ENCODE peak calls at places on chromosomes 3 and 15, in six cellular contexts. D, I, F, B, L and Y are unnamed samples. For H3K4me1, the result is how much of the 10 kb centered on the place peaks cover.

GRCh38 chr3:15498461-15499214 is 22.9 kb downstream of the COLQ start:
- DNase-seq in D (no peak), I (no peak), B (no peak), F (no peak), L (no peak), Y (no peak)

GRCh38 chr3:86793786-86794185 is 197.2 kb downstream of the VGLL3 start:
- DNase-seq in F (peak), L (no peak), B (no peak), I (peak), D (no peak), Y (peak)

GRCh38 chr3:23807161-23808015 is 1.6 kb downstream of the UBE2E1 start:
- DNase-seq in I (no peak), D (no peak), L (no peak), F (no peak), B (peak), Y (no peak)

GRCh38 chr3:197750863-197751737 is 1.4 kb downstream of the FYTTD1 start:
- DNase-seq in L (no peak), I (no peak), D (no peak), B (no peak), F (no peak), Y (no peak)

GRCh38 chr15:81573098-81573746 is 199.2 kb upstream of the TMC3 start:
- DNase-seq in B (no peak), F (no peak), L (no peak), I (no peak), D (no peak), Y (no peak)

GRCh38 chr3:124206225-124206624 is 214.3 kb upstream of the ROPN1 start:
- DNase-seq in D (no peak), I (no peak), L (no peak), F (no peak), B (no peak), Y (no peak)

GRCh38 chr3:159821148-159821547 is 167.5 kb upstream of the IL12A start:
- DNase-seq in L (no peak), I (no peak), D (no peak), F (no peak), B (no peak), Y (no peak)

GRCh38 chr3:42175841-42176240 is 84.7 kb downstream of the TRAK1 start:
- DNase-seq in F (no peak), B (no peak), I (no peak), L (no peak), D (no peak), Y (no peak)

GRCh38 chr3:37863949-37864822 is 2.5 kb downstream of the CTDSPL start:
- DNase-seq in L (no peak), F (peak), B (no peak), I (no peak), D (no peak), Y (no peak)

GRCh38 chr15:48671381-48672022 is 26.0 kb upstream of the FBN1 start:
- DNase-seq in B (peak), L (no peak), I (no peak), F (no peak), D (no peak), Y (no peak)

GRCh38 chr3:115072265-115073008 is 74.7 kb downstream of the ZBTB20 start:
- DNase-seq in D (peak), I (no peak), B (no peak), L (no peak), F (no peak), Y (no peak)

GRCh38 chr3:169218314-169218983 is 445.1 kb downstream of the MECOM start:
- DNase-seq in I (no peak), L (no peak), B (peak), D (peak), F (peak), Y (peak)

GRCh38 chr3:177358085-177358967 is 161.0 kb upstream of the TBL1XR1 start:
- DNase-seq in I (no peak), F (peak), L (peak), D (peak), B (peak), Y (no peak)

GRCh38 chr3:126557415-126557745 is 1.4 kb downstream of the C3orf22 start:
- DNase-seq in I (no peak), B (no peak), L (no peak), F (no peak), D (no peak), Y (no peak)

GRCh38 chr15:60740787-60741354 is 261.9 kb upstream of the ICE2 start:
- DNase-seq in L (no peak), F (peak), D (no peak), I (no peak), B (no peak), Y (no peak)

GRCh38 chr15:57146394-57147140 is 228.1 kb downstream of the TCF12 start:
- DNase-seq in I (no peak), F (peak), D (peak), B (peak), L (no peak), Y (peak)

GRCh38 chr15:57994468-57995154 is 70.9 kb downstream of the ALDH1A2 start:
- DNase-seq in I (no peak), L (no peak), D (no peak), F (no peak), B (no peak), Y (no peak)

GRCh38 chr15:55694652-55695150 is 48.3 kb downstream of the PRTG start:
- DNase-seq in I (no peak), L (peak), D (no peak), B (no peak), F (no peak), Y (peak)

GRCh38 chr3:144175644-144176425 is 204.2 kb downstream of the DIPK2A start:
- DNase-seq in I (no peak), B (no peak), L (no peak), D (no peak), F (no peak), Y (no peak)

GRCh38 chr3:71714595-71714994 is 10.6 kb downstream of the EIF4E3 start:
- DNase-seq in L (no peak), F (no peak), D (no peak), B (no peak), I (no peak), Y (no peak)

GRCh38 chr15:27587810-27588209 is 511.3 kb downstream of the OCA2 start:
- DNase-seq in F (no peak), L (no peak), B (peak), D (no peak), I (peak), Y (peak)

GRCh38 chr3:4746241-4746958 is 232.8 kb upstream of the BHLHE40 start:
- DNase-seq in B (no peak), F (no peak), L (no peak), D (no peak), I (no peak), Y (no peak)

GRCh38 chr3:195117978-195118581 is 152.9 kb downstream of the XXYLT1 start:
- DNase-seq in F (no peak), L (no peak), B (peak), D (peak), I (no peak), Y (no peak)

GRCh38 chr15:71705151-71705550 is 105.2 kb upstream of the NR2E3 start:
- DNase-seq in L (no peak), D (no peak), B (no peak), F (no peak), I (peak), Y (peak)

GRCh38 chr3:108093616-108094015 is 2.8 kb upstream of the CD47 start:
- DNase-seq in L (no peak), B (no peak), F (no peak), I (no peak), D (no peak), Y (no peak)

GRCh38 chr3:5197470-5198312 is 10.2 kb downstream of the EDEM1 start:
- DNase-seq in D (no peak), B (peak), L (peak), I (no peak), F (no peak), Y (no peak)

GRCh38 chr3:171835116-171835515 is 8.0 kb upstream of the TMEM212 start:
- DNase-seq in B (no peak), F (no peak), L (no peak), D (no peak), I (no peak), Y (no peak)

GRCh38 chr15:67066041-67067021 is 929 bp downstream of the SMAD3 start:
- DNase-seq in I (no peak), L (no peak), D (no peak), F (no peak), B (peak), Y (no peak)

GRCh38 chr15:70114226-70114625 is 16.5 kb upstream of the TLE3 start:
- DNase-seq in L (no peak), B (no peak), D (no peak), F (no peak), I (no peak), Y (no peak)

GRCh38 chr15:68794869-68795268 is 25.8 kb downstream of the ANP32A start:
- DNase-seq in D (no peak), F (peak), I (no peak), L (no peak), B (no peak), Y (no peak)

GRCh38 chr3:4587061-4587837 is 94.1 kb downstream of the ITPR1 start:
- DNase-seq in F (no peak), I (no peak), D (no peak), L (no peak), B (no peak), Y (no peak)

GRCh38 chr3:101026881-101027678 is 33.9 kb upstream of the ABI3BP start:
- DNase-seq in F (no peak), L (no peak), B (no peak), I (no peak), D (no peak), Y (no peak)

GRCh38 chr15:72916939-72917338 is 133.4 kb upstream of the ADPGK start:
- DNase-seq in F (no peak), B (no peak), L (no peak), I (no peak), D (no peak), Y (no peak)

GRCh38 chr3:128914966-128915645 is 35.7 kb downstream of the ACAD9 start:
- DNase-seq in F (no peak), D (no peak), L (no peak), I (no peak), B (no peak), Y (no peak)

GRCh38 chr3:65729973-65730372 is 308.7 kb downstream of the MAGI1 start:
- DNase-seq in D (no peak), B (no peak), I (no peak), L (no peak), F (no peak), Y (no peak)

DNA sequence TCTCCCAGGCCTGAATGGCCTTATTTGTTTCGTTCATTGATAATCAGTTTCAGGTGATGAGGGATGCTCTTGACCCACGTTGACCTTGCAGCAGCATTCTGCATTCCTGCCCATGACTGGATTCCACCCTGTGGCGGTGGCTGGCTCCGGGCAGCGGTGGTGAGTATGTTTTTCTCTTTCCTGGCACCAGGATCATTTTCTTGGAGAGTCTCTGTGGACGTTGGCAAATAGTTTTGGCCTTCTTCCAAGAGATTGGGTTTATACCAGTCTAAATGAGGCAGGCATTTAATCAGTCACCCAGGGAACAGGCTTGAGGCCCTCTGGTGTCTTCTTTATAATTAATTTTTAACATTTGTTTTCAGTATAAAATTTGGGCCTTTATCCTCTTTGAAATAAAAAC is 176.4 kb upstream of the TOPAZ1 start:
- DNase-seq in L (no peak), D (no peak), I (no peak), B (no peak), F (no peak), Y (no peak)
- TF ChIP-seq ZNF274 in L (no peak), D (no peak), I (no peak), B (no peak), F (no peak), Y (no peak)

GRCh38 chr15:85452436-85452835 is 72.0 kb downstream of the AKAP13 start:
- DNase-seq in D (no peak), I (no peak), L (no peak), F (no peak), B (no peak), Y (no peak)
- H3K9ac ChIP-seq in D (no peak), I (no peak), L (no peak), F (no peak), B (no peak), Y (no peak)

GRCh38 chr3:49346797-49347251 is 7.0 kb upstream of the USP4 start:
- DNase-seq in I (no peak), B (no peak), D (no peak), F (no peak), L (no peak), Y (no peak)
- H3K4me1 ChIP-seq in I (under half), B (under half), D (under half), F (half or more), L (under half), Y (under half)

GRCh38 chr15:75104804-75105557 is 81.6 kb downstream of the PPCDC start:
- DNase-seq in L (peak), D (peak), I (no peak), B (peak), F (peak), Y (no peak)
- TF ChIP-seq ZNF274 in L (no peak), D (no peak), I (no peak), B (no peak), F (no peak), Y (no peak)

GRCh38 chr3:10365791-10366190 is 44.9 kb upstream of the SEC13 start:
- DNase-seq in F (no peak), D (no peak), I (no peak), L (no peak), B (no peak), Y (no peak)
- H3K9ac ChIP-seq in F (no peak), D (no peak), I (no peak), L (no peak), B (no peak), Y (no peak)

DNA sequence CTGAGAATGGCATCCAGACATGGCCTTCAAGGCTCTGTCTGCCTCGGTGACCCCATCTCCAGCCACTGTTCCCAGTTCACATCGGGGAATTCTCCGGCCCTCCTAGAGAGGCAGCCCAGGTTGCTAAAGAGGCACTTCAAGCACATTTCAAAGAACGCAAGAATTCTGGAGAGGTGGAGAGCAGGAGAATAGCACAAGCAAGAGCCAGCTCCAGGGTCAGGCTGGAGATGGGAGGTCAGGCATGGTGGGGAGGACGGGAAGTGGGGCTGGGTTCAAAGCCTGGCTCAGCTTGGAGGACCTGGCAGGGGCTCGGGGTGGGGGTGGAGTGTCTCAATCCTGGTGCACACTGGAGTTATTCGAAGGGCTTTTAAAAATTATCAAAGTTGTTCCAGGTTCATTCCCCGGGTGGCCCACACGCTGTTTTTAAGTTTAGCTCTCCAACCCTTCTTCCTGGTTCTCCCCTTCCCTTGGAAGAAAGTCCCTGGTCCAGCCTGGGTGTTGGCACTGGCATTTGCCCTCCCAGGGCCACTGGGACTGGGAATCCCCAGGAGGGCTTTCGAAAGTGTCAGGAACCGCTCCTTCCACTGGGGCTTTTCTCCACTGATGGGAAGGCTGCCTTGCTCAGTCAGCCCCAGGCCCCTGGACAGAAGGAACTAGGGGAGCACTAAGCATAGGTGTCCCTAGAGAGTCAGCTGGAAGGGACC is 35.8 kb downstream of the ZNF710 start:
- DNase-seq in I (no peak), D (no peak), L (no peak), F (no peak), B (no peak), Y (no peak)
- H3K4me1 ChIP-seq in I (under half), D (under half), L (half or more), F (half or more), B (under half), Y (under half)

GRCh38 chr15:40091861-40092415 is 16.7 kb downstream of the BMF start:
- DNase-seq in B (no peak), D (no peak), I (no peak), F (no peak), L (no peak), Y (peak)

GRCh38 chr15:40090774-40091455 is 17.8 kb downstream of the BMF start:
- DNase-seq in I (no peak), B (no peak), F (no peak), D (no peak), L (no peak), Y (no peak)

GRCh38 chr15:40087095-40087805 is 21.4 kb downstream of the BMF start:
- DNase-seq in D (no peak), L (no peak), I (no peak), F (no peak), B (no peak), Y (no peak)

GRCh38 chr15:40087991-40088928 is 20.4 kb downstream of the BMF start:
- DNase-seq in D (no peak), L (no peak), F (peak), B (no peak), I (no peak), Y (no peak)

GRCh38 chr15:40088929-40089755 is 19.5 kb downstream of the BMF start:
- DNase-seq in F (no peak), L (no peak), I (no peak), B (peak), D (no peak), Y (peak)
- TF ChIP-seq ZNF274 in F (no peak), L (no peak), I (no peak), B (no peak), D (no peak), Y (no peak)